ENCODE peak calls at places on chromosomes 5 and 9, in ten cellular contexts. One of them, this sample, is unnamed.

GRCh38 chr5:156476704-156477103 is 149.7 kb downstream of the SGCD start:
- DNase-seq in lung microvascular endothelial cell: no peak
- DNase-seq in stimulated activated CD8-positive, alpha-beta memory T cell treated with anti-CD3 and anti-CD28 coated beads, Interleukin-2, amount 100 ng/mL, for 48 hours: no peak
- DNase-seq in T-helper 2 cell treated with Interferon-gamma antibody and Interleukin-4, amounts not matched to agents 5 μg/mL and 100 μg/mL, for 36 hours: no peak
- DNase-seq in adrenal gland: no peak
- DNase-seq in C1 segment of cervical spinal cord: no peak
- DNase-seq in AG04450: no peak
- DNase-seq in stimulated activated CD4-positive, alpha-beta T cell treated with anti-CD3 and anti-CD28 coated beads, Interleukin-2, amount 100 ng/mL, for 48 hours: no peak
- DNase-seq in EL: no peak
- DNase-seq in AG08396: no peak
- DNase-seq in this sample: no peak

GRCh38 chr5:96081276-96081858 is 119.7 kb upstream of the ELL2 start:
- DNase-seq in lung microvascular endothelial cell: no peak
- DNase-seq in stimulated activated CD8-positive, alpha-beta memory T cell treated with anti-CD3 and anti-CD28 coated beads, Interleukin-2, amount 100 ng/mL, for 48 hours: no peak
- DNase-seq in T-helper 2 cell treated with Interferon-gamma antibody and Interleukin-4, amounts not matched to agents 5 μg/mL and 100 μg/mL, for 36 hours: no peak
- DNase-seq in adrenal gland: no peak
- DNase-seq in C1 segment of cervical spinal cord: no peak
- DNase-seq in AG04450: no peak
- DNase-seq in stimulated activated CD4-positive, alpha-beta T cell treated with anti-CD3 and anti-CD28 coated beads, Interleukin-2, amount 100 ng/mL, for 48 hours: no peak
- DNase-seq in EL: no peak
- DNase-seq in AG08396: no peak
- DNase-seq in this sample: no peak

GRCh38 chr5:76583163-76584047 is 39.8 kb downstream of the F2RL2 start:
- DNase-seq in lung microvascular endothelial cell: peak
- DNase-seq in stimulated activated CD8-positive, alpha-beta memory T cell treated with anti-CD3 and anti-CD28 coated beads, Interleukin-2, amount 100 ng/mL, for 48 hours: no peak
- DNase-seq in T-helper 2 cell treated with Interferon-gamma antibody and Interleukin-4, amounts not matched to agents 5 μg/mL and 100 μg/mL, for 36 hours: no peak
- DNase-seq in adrenal gland: no peak
- DNase-seq in C1 segment of cervical spinal cord: no peak
- DNase-seq in AG04450: no peak
- DNase-seq in stimulated activated CD4-positive, alpha-beta T cell treated with anti-CD3 and anti-CD28 coated beads, Interleukin-2, amount 100 ng/mL, for 48 hours: no peak
- DNase-seq in EL: no peak
- DNase-seq in AG08396: no peak
- DNase-seq in this sample: no peak

GRCh38 chr5:68239485-68239884 is 23.9 kb downstream of the PIK3R1 start:
- DNase-seq in lung microvascular endothelial cell: peak
- DNase-seq in stimulated activated CD8-positive, alpha-beta memory T cell treated with anti-CD3 and anti-CD28 coated beads, Interleukin-2, amount 100 ng/mL, for 48 hours: peak
- DNase-seq in T-helper 2 cell treated with Interferon-gamma antibody and Interleukin-4, amounts not matched to agents 5 μg/mL and 100 μg/mL, for 36 hours: peak
- DNase-seq in adrenal gland: peak
- DNase-seq in C1 segment of cervical spinal cord: peak
- DNase-seq in AG04450: no peak
- DNase-seq in stimulated activated CD4-positive, alpha-beta T cell treated with anti-CD3 and anti-CD28 coated beads, Interleukin-2, amount 100 ng/mL, for 48 hours: peak
- DNase-seq in EL: peak
- DNase-seq in AG08396: peak
- DNase-seq in this sample: peak

GRCh38 chr5:72369301-72370079 is 49.3 kb downstream of the PTCD2 start:
- DNase-seq in lung microvascular endothelial cell: no peak
- DNase-seq in stimulated activated CD8-positive, alpha-beta memory T cell treated with anti-CD3 and anti-CD28 coated beads, Interleukin-2, amount 100 ng/mL, for 48 hours: no peak
- DNase-seq in T-helper 2 cell treated with Interferon-gamma antibody and Interleukin-4, amounts not matched to agents 5 μg/mL and 100 μg/mL, for 36 hours: no peak
- DNase-seq in adrenal gland: no peak
- DNase-seq in C1 segment of cervical spinal cord: no peak
- DNase-seq in AG04450: no peak
- DNase-seq in stimulated activated CD4-positive, alpha-beta T cell treated with anti-CD3 and anti-CD28 coated beads, Interleukin-2, amount 100 ng/mL, for 48 hours: no peak
- DNase-seq in EL: no peak
- DNase-seq in AG08396: no peak
- DNase-seq in this sample: no peak

GRCh38 chr5:151280443-151280842 is 23.1 kb downstream of the SLC36A3 start:
- DNase-seq in lung microvascular endothelial cell: no peak
- DNase-seq in stimulated activated CD8-positive, alpha-beta memory T cell treated with anti-CD3 and anti-CD28 coated beads, Interleukin-2, amount 100 ng/mL, for 48 hours: no peak
- DNase-seq in T-helper 2 cell treated with Interferon-gamma antibody and Interleukin-4, amounts not matched to agents 5 μg/mL and 100 μg/mL, for 36 hours: no peak
- DNase-seq in adrenal gland: no peak
- DNase-seq in C1 segment of cervical spinal cord: no peak
- DNase-seq in AG04450: no peak
- DNase-seq in stimulated activated CD4-positive, alpha-beta T cell treated with anti-CD3 and anti-CD28 coated beads, Interleukin-2, amount 100 ng/mL, for 48 hours: no peak
- DNase-seq in EL: no peak
- DNase-seq in AG08396: no peak
- DNase-seq in this sample: no peak

GRCh38 chr9:5500441-5501235 is 9.7 kb upstream of the PDCD1LG2 start:
- DNase-seq in lung microvascular endothelial cell: peak
- DNase-seq in stimulated activated CD8-positive, alpha-beta memory T cell treated with anti-CD3 and anti-CD28 coated beads, Interleukin-2, amount 100 ng/mL, for 48 hours: no peak
- DNase-seq in T-helper 2 cell treated with Interferon-gamma antibody and Interleukin-4, amounts not matched to agents 5 μg/mL and 100 μg/mL, for 36 hours: no peak
- DNase-seq in adrenal gland: peak
- DNase-seq in C1 segment of cervical spinal cord: no peak
- DNase-seq in AG04450: no peak
- DNase-seq in stimulated activated CD4-positive, alpha-beta T cell treated with anti-CD3 and anti-CD28 coated beads, Interleukin-2, amount 100 ng/mL, for 48 hours: no peak
- DNase-seq in EL: peak
- DNase-seq in AG08396: no peak
- DNase-seq in this sample: no peak

GRCh38 chr5:73960023-73960422 is 334.0 kb downstream of the ARHGEF28 start:
- DNase-seq in lung microvascular endothelial cell: no peak
- DNase-seq in stimulated activated CD8-positive, alpha-beta memory T cell treated with anti-CD3 and anti-CD28 coated beads, Interleukin-2, amount 100 ng/mL, for 48 hours: no peak
- DNase-seq in T-helper 2 cell treated with Interferon-gamma antibody and Interleukin-4, amounts not matched to agents 5 μg/mL and 100 μg/mL, for 36 hours: no peak
- DNase-seq in adrenal gland: no peak
- DNase-seq in C1 segment of cervical spinal cord: no peak
- DNase-seq in AG04450: no peak
- DNase-seq in stimulated activated CD4-positive, alpha-beta T cell treated with anti-CD3 and anti-CD28 coated beads, Interleukin-2, amount 100 ng/mL, for 48 hours: no peak
- DNase-seq in EL: no peak
- DNase-seq in AG08396: no peak
- DNase-seq in this sample: no peak

GRCh38 chr9:99411479-99412100 is 189.5 kb downstream of the SEC61B start:
- DNase-seq in lung microvascular endothelial cell: no peak
- DNase-seq in stimulated activated CD8-positive, alpha-beta memory T cell treated with anti-CD3 and anti-CD28 coated beads, Interleukin-2, amount 100 ng/mL, for 48 hours: no peak
- DNase-seq in T-helper 2 cell treated with Interferon-gamma antibody and Interleukin-4, amounts not matched to agents 5 μg/mL and 100 μg/mL, for 36 hours: no peak
- DNase-seq in adrenal gland: no peak
- DNase-seq in C1 segment of cervical spinal cord: no peak
- DNase-seq in AG04450: no peak
- DNase-seq in stimulated activated CD4-positive, alpha-beta T cell treated with anti-CD3 and anti-CD28 coated beads, Interleukin-2, amount 100 ng/mL, for 48 hours: no peak
- DNase-seq in EL: no peak
- DNase-seq in AG08396: no peak
- DNase-seq in this sample: no peak

GRCh38 chr5:32055891-32056866 is 117.9 kb downstream of the GOLPH3 start:
- DNase-seq in lung microvascular endothelial cell: no peak
- DNase-seq in stimulated activated CD8-positive, alpha-beta memory T cell treated with anti-CD3 and anti-CD28 coated beads, Interleukin-2, amount 100 ng/mL, for 48 hours: no peak
- DNase-seq in T-helper 2 cell treated with Interferon-gamma antibody and Interleukin-4, amounts not matched to agents 5 μg/mL and 100 μg/mL, for 36 hours: no peak
- DNase-seq in adrenal gland: no peak
- DNase-seq in C1 segment of cervical spinal cord: no peak
- DNase-seq in AG04450: no peak
- DNase-seq in stimulated activated CD4-positive, alpha-beta T cell treated with anti-CD3 and anti-CD28 coated beads, Interleukin-2, amount 100 ng/mL, for 48 hours: no peak
- DNase-seq in EL: no peak
- DNase-seq in AG08396: no peak
- DNase-seq in this sample: no peak

GRCh38 chr5:43573058-43573457 is 16.2 kb upstream of the PAIP1 start:
- DNase-seq in lung microvascular endothelial cell: peak
- DNase-seq in stimulated activated CD8-positive, alpha-beta memory T cell treated with anti-CD3 and anti-CD28 coated beads, Interleukin-2, amount 100 ng/mL, for 48 hours: no peak
- DNase-seq in T-helper 2 cell treated with Interferon-gamma antibody and Interleukin-4, amounts not matched to agents 5 μg/mL and 100 μg/mL, for 36 hours: no peak
- DNase-seq in adrenal gland: no peak
- DNase-seq in C1 segment of cervical spinal cord: no peak
- DNase-seq in AG04450: no peak
- DNase-seq in stimulated activated CD4-positive, alpha-beta T cell treated with anti-CD3 and anti-CD28 coated beads, Interleukin-2, amount 100 ng/mL, for 48 hours: no peak
- DNase-seq in EL: peak
- DNase-seq in AG08396: no peak
- DNase-seq in this sample: no peak

GRCh38 chr5:465591-466403 is 22.8 kb downstream of the EXOC3 start:
- DNase-seq in lung microvascular endothelial cell: no peak
- DNase-seq in stimulated activated CD8-positive, alpha-beta memory T cell treated with anti-CD3 and anti-CD28 coated beads, Interleukin-2, amount 100 ng/mL, for 48 hours: no peak
- DNase-seq in T-helper 2 cell treated with Interferon-gamma antibody and Interleukin-4, amounts not matched to agents 5 μg/mL and 100 μg/mL, for 36 hours: no peak
- DNase-seq in adrenal gland: no peak
- DNase-seq in C1 segment of cervical spinal cord: no peak
- DNase-seq in AG04450: no peak
- DNase-seq in stimulated activated CD4-positive, alpha-beta T cell treated with anti-CD3 and anti-CD28 coated beads, Interleukin-2, amount 100 ng/mL, for 48 hours: no peak
- DNase-seq in EL: no peak
- DNase-seq in AG08396: no peak
- DNase-seq in this sample: no peak

GRCh38 chr5:75089137-75089536 is 36.8 kb upstream of the GCNT4 start:
- DNase-seq in lung microvascular endothelial cell: no peak
- DNase-seq in stimulated activated CD8-positive, alpha-beta memory T cell treated with anti-CD3 and anti-CD28 coated beads, Interleukin-2, amount 100 ng/mL, for 48 hours: peak
- DNase-seq in T-helper 2 cell treated with Interferon-gamma antibody and Interleukin-4, amounts not matched to agents 5 μg/mL and 100 μg/mL, for 36 hours: peak
- DNase-seq in adrenal gland: no peak
- DNase-seq in C1 segment of cervical spinal cord: no peak
- DNase-seq in AG04450: no peak
- DNase-seq in stimulated activated CD4-positive, alpha-beta T cell treated with anti-CD3 and anti-CD28 coated beads, Interleukin-2, amount 100 ng/mL, for 48 hours: peak
- DNase-seq in EL: peak
- DNase-seq in AG08396: no peak
- DNase-seq in this sample: no peak